ENCODE peak calls at places on chromosome 12, in five cellular contexts. One of them, this sample, is unnamed.

GRCh38 chr12:5083955-5084849 is 40.5 kb downstream of the KCNA5 start:
- DNase-seq in NCI-H69: peak; percentile 59
- DNase-seq in tibial nerve: no peak
- DNase-seq in NCI-H2171: no peak
- DNase-seq in left ventricle myocardium inferior: no peak
- DNase-seq in this sample: no peak

GRCh38 chr12:19196959-19197630 is 67.6 kb downstream of the PLEKHA5 start:
- DNase-seq in left ventricle myocardium inferior: no peak
- DNase-seq in NCI-H69: peak; percentile 90
- DNase-seq in tibial nerve: no peak
- DNase-seq in NCI-H2171: no peak
- DNase-seq in this sample: no peak

GRCh38 chr12:6378709-6379427 is 3.5 kb upstream of the SCNN1A start:
- DNase-seq in NCI-H2171: no peak
- DNase-seq in tibial nerve: no peak
- DNase-seq in NCI-H69: no peak
- DNase-seq in left ventricle myocardium inferior: no peak
- DNase-seq in this sample: no peak

GRCh38 chr12:26092706-26093105 is 32.1 kb downstream of the BHLHE41 start:
- DNase-seq in NCI-H2171: no peak
- DNase-seq in left ventricle myocardium inferior: no peak
- DNase-seq in tibial nerve: no peak
- DNase-seq in NCI-H69: no peak
- DNase-seq in this sample: no peak

GRCh38 chr12:125145196-125145595 is 80.0 kb downstream of the AACS start:
- DNase-seq in NCI-H69: no peak
- DNase-seq in NCI-H2171: no peak
- DNase-seq in left ventricle myocardium inferior: no peak
- DNase-seq in tibial nerve: no peak
- DNase-seq in this sample: no peak

GRCh38 chr12:22190-22529 is 44.4 kb upstream of the IQSEC3 start:
- DNase-seq in tibial nerve: no peak
- DNase-seq in NCI-H69: no peak
- DNase-seq in left ventricle myocardium inferior: no peak
- DNase-seq in NCI-H2171: no peak
- DNase-seq in this sample: no peak

GRCh38 chr12:21773263-21773741 is 1.2 kb downstream of the KCNJ8 start:
- DNase-seq in NCI-H69: no peak
- DNase-seq in NCI-H2171: no peak
- DNase-seq in tibial nerve: no peak
- DNase-seq in left ventricle myocardium inferior: peak; percentile 70
- DNase-seq in this sample: no peak

GRCh38 chr12:58540480-58541299 is 379.6 kb downstream of the LRIG3 start:
- DNase-seq in NCI-H2171: peak; percentile 76
- DNase-seq in left ventricle myocardium inferior: peak; percentile 60
- DNase-seq in tibial nerve: peak; percentile 30
- DNase-seq in NCI-H69: peak; percentile 95
- DNase-seq in this sample: no peak

GRCh38 chr12:106960443-106960842 is 4.7 kb downstream of the TMEM263 start:
- DNase-seq in NCI-H2171: no peak
- DNase-seq in left ventricle myocardium inferior: no peak
- DNase-seq in NCI-H69: no peak
- DNase-seq in tibial nerve: no peak
- DNase-seq in this sample: no peak

GRCh38 chr12:48979602-48980388 is 1.7 kb downstream of the WNT1 start:
- DNase-seq in NCI-H2171: no peak
- DNase-seq in tibial nerve: no peak
- DNase-seq in NCI-H69: peak; percentile 41
- DNase-seq in left ventricle myocardium inferior: no peak
- DNase-seq in this sample: no peak

GRCh38 chr12:55820679-55821078 is 2.8 kb downstream of the ORMDL2 start:
- DNase-seq in tibial nerve: no peak
- DNase-seq in left ventricle myocardium inferior: no peak
- DNase-seq in NCI-H2171: no peak
- DNase-seq in NCI-H69: peak; percentile 24
- DNase-seq in this sample: no peak

GRCh38 chr12:104219908-104220404 is 4.4 kb downstream of the TXNRD1 start:
- DNase-seq in left ventricle myocardium inferior: no peak
- DNase-seq in NCI-H69: peak; percentile 97
- DNase-seq in tibial nerve: no peak
- DNase-seq in NCI-H2171: peak; percentile 31
- DNase-seq in this sample: no peak

GRCh38 chr12:95997276-95997675 is 1.1 kb upstream of the HAL start:
- DNase-seq in left ventricle myocardium inferior: no peak
- DNase-seq in tibial nerve: no peak
- DNase-seq in NCI-H69: no peak
- DNase-seq in NCI-H2171: no peak
- DNase-seq in this sample: no peak

GRCh38 chr12:87812711-87813110 is 216.5 kb downstream of the C12orf50 start:
- DNase-seq in tibial nerve: no peak
- DNase-seq in NCI-H69: peak; percentile 81
- DNase-seq in left ventricle myocardium inferior: no peak
- DNase-seq in NCI-H2171: no peak
- DNase-seq in this sample: no peak

GRCh38 chr12:60172696-60173095 is 576.9 kb downstream of the SLC16A7 start:
- DNase-seq in NCI-H69: no peak
- DNase-seq in NCI-H2171: no peak
- DNase-seq in tibial nerve: no peak
- DNase-seq in left ventricle myocardium inferior: no peak
- DNase-seq in this sample: no peak

GRCh38 chr12:96457191-96457930 is 32.0 kb upstream of the CFAP54 start:
- DNase-seq in left ventricle myocardium inferior: no peak
- DNase-seq in NCI-H69: peak; percentile 24
- DNase-seq in tibial nerve: no peak
- DNase-seq in NCI-H2171: no peak
- DNase-seq in this sample: no peak

GRCh38 chr12:63917477-63917862 is 73.0 kb downstream of the SRGAP1 start:
- DNase-seq in NCI-H69: no peak
- DNase-seq in left ventricle myocardium inferior: no peak
- DNase-seq in tibial nerve: no peak
- DNase-seq in NCI-H2171: no peak
- DNase-seq in this sample: no peak

GRCh38 chr12:128661216-128661550 is 162.6 kb downstream of the SLC15A4 start:
- DNase-seq in NCI-H2171: no peak
- DNase-seq in NCI-H69: peak; percentile 80
- DNase-seq in left ventricle myocardium inferior: no peak
- DNase-seq in tibial nerve: no peak
- DNase-seq in this sample: no peak

GRCh38 chr12:105983622-105984325 is 155.0 kb downstream of the NUAK1 start:
- DNase-seq in tibial nerve: no peak
- DNase-seq in NCI-H69: no peak
- DNase-seq in left ventricle myocardium inferior: no peak
- DNase-seq in NCI-H2171: no peak
- DNase-seq in this sample: no peak

GRCh38 chr12:70449074-70449757 is 83.1 kb downstream of the KCNMB4 start:
- DNase-seq in tibial nerve: no peak
- DNase-seq in left ventricle myocardium inferior: no peak
- DNase-seq in NCI-H69: peak; percentile 63
- DNase-seq in NCI-H2171: peak; percentile 49
- DNase-seq in this sample: no peak

GRCh38 chr12:108699955-108700563 is 31.3 kb downstream of the CORO1C start:
- DNase-seq in left ventricle myocardium inferior: no peak
- DNase-seq in NCI-H2171: no peak
- DNase-seq in tibial nerve: no peak
- DNase-seq in NCI-H69: no peak
- DNase-seq in this sample: no peak

GRCh38 chr12:56877195-56878009 is 56.8 kb downstream of the SDR9C7 start:
- DNase-seq in tibial nerve: no peak
- DNase-seq in NCI-H2171: no peak
- DNase-seq in left ventricle myocardium inferior: no peak
- DNase-seq in NCI-H69: no peak
- DNase-seq in this sample: no peak

GRCh38 chr12:65364021-65364420 is 85.5 kb downstream of the MSRB3 start:
- DNase-seq in left ventricle myocardium inferior: no peak
- DNase-seq in NCI-H69: no peak
- DNase-seq in NCI-H2171: no peak
- DNase-seq in tibial nerve: no peak
- DNase-seq in this sample: no peak

GRCh38 chr12:56431850-56432249 is 17.4 kb downstream of the TIMELESS start:
- DNase-seq in NCI-H2171: no peak
- DNase-seq in left ventricle myocardium inferior: no peak
- DNase-seq in NCI-H69: no peak
- DNase-seq in tibial nerve: no peak
- DNase-seq in this sample: no peak

GRCh38 chr12:9784326-9784725 is 23.6 kb upstream of the CD69 start:
- DNase-seq in left ventricle myocardium inferior: no peak
- DNase-seq in NCI-H2171: no peak
- DNase-seq in tibial nerve: no peak
- DNase-seq in NCI-H69: no peak
- DNase-seq in this sample: no peak

GRCh38 chr12:68037616-68038255 is 48.5 kb downstream of the IFNG-AS1 start:
- DNase-seq in NCI-H69: no peak
- DNase-seq in NCI-H2171: no peak
- DNase-seq in tibial nerve: no peak
- DNase-seq in left ventricle myocardium inferior: no peak
- DNase-seq in this sample: no peak

GRCh38 chr12:12528361-12529092 is 34.1 kb downstream of the DUSP16 start:
- DNase-seq in NCI-H69: peak; percentile 15
- DNase-seq in left ventricle myocardium inferior: no peak
- DNase-seq in tibial nerve: no peak
- DNase-seq in NCI-H2171: no peak
- DNase-seq in this sample: no peak

GRCh38 chr12:101021911-101022388 is 188.1 kb downstream of the SLC5A8 start:
- DNase-seq in NCI-H2171: no peak
- DNase-seq in tibial nerve: no peak
- DNase-seq in NCI-H69: no peak
- DNase-seq in left ventricle myocardium inferior: no peak
- DNase-seq in this sample: no peak

This sample was measured in breast epithelium.